ENCODE peak calls at places on chromosomes 13 and 19, in five cellular contexts. One of them, this sample, is unnamed.

GRCh38 chr13:90896022-90896421 is 451.5 kb upstream of the MIR17HG start:
- DNase-seq in NCI-H1694 treated with DMSO at 0.1 percent for 48 hours: no peak
- DNase-seq in stimulated activated CD4-positive, alpha-beta T cell treated with anti-CD3 and anti-CD28 coated beads, Interleukin-12 subunit alpha, Interleukin-12 subunit beta, amount 100 ng/mL, for 4 hours: no peak
- DNase-seq in hypothalamus: no peak
- DNase-seq in NCI-H510A: no peak
- DNase-seq in this sample: no peak

GRCh38 chr13:90205911-90206310 is 1141.6 kb upstream of the MIR17HG start:
- DNase-seq in stimulated activated CD4-positive, alpha-beta T cell treated with anti-CD3 and anti-CD28 coated beads, Interleukin-12 subunit alpha, Interleukin-12 subunit beta, amount 100 ng/mL, for 4 hours: no peak
- DNase-seq in NCI-H510A: no peak
- DNase-seq in NCI-H1694 treated with DMSO at 0.1 percent for 48 hours: no peak
- DNase-seq in hypothalamus: no peak
- DNase-seq in this sample: no peak

GRCh38 chr19:33339750-33340029 is 33.8 kb upstream of the CEBPG start:
- DNase-seq in hypothalamus: no peak
- DNase-seq in NCI-H1694 treated with DMSO at 0.1 percent for 48 hours: no peak
- DNase-seq in stimulated activated CD4-positive, alpha-beta T cell treated with anti-CD3 and anti-CD28 coated beads, Interleukin-12 subunit alpha, Interleukin-12 subunit beta, amount 100 ng/mL, for 4 hours: no peak
- DNase-seq in NCI-H510A: no peak
- DNase-seq in this sample: no peak

GRCh38 chr19:16367269-16367683 is 42.6 kb downstream of the KLF2 start:
- DNase-seq in stimulated activated CD4-positive, alpha-beta T cell treated with anti-CD3 and anti-CD28 coated beads, Interleukin-12 subunit alpha, Interleukin-12 subunit beta, amount 100 ng/mL, for 4 hours: no peak
- DNase-seq in NCI-H510A: no peak
- DNase-seq in NCI-H1694 treated with DMSO at 0.1 percent for 48 hours: no peak
- DNase-seq in hypothalamus: no peak
- DNase-seq in this sample: no peak

GRCh38 chr19:12841094-12841493 is 2.8 kb downstream of the MAST1 start:
- DNase-seq in stimulated activated CD4-positive, alpha-beta T cell treated with anti-CD3 and anti-CD28 coated beads, Interleukin-12 subunit alpha, Interleukin-12 subunit beta, amount 100 ng/mL, for 4 hours: no peak
- DNase-seq in NCI-H1694 treated with DMSO at 0.1 percent for 48 hours: no peak
- DNase-seq in hypothalamus: no peak
- DNase-seq in NCI-H510A: no peak
- DNase-seq in this sample: no peak

GRCh38 chr19:29449371-29449770 is 76.4 kb upstream of the VSTM2B start:
- DNase-seq in hypothalamus: no peak
- DNase-seq in NCI-H510A: no peak
- DNase-seq in stimulated activated CD4-positive, alpha-beta T cell treated with anti-CD3 and anti-CD28 coated beads, Interleukin-12 subunit alpha, Interleukin-12 subunit beta, amount 100 ng/mL, for 4 hours: no peak
- DNase-seq in NCI-H1694 treated with DMSO at 0.1 percent for 48 hours: no peak
- DNase-seq in this sample: no peak

GRCh38 chr19:31436121-31436776 is 87.0 kb upstream of the TSHZ3 start:
- DNase-seq in NCI-H510A: no peak
- DNase-seq in hypothalamus: no peak
- DNase-seq in stimulated activated CD4-positive, alpha-beta T cell treated with anti-CD3 and anti-CD28 coated beads, Interleukin-12 subunit alpha, Interleukin-12 subunit beta, amount 100 ng/mL, for 4 hours: no peak
- DNase-seq in NCI-H1694 treated with DMSO at 0.1 percent for 48 hours: no peak
- DNase-seq in this sample: no peak

GRCh38 chr13:40164137-40164536 is 502.3 kb downstream of the FOXO1 start:
- DNase-seq in stimulated activated CD4-positive, alpha-beta T cell treated with anti-CD3 and anti-CD28 coated beads, Interleukin-12 subunit alpha, Interleukin-12 subunit beta, amount 100 ng/mL, for 4 hours: no peak
- DNase-seq in NCI-H510A: no peak
- DNase-seq in hypothalamus: no peak
- DNase-seq in NCI-H1694 treated with DMSO at 0.1 percent for 48 hours: no peak
- DNase-seq in this sample: no peak

GRCh38 chr13:72221276-72221962 is 354.4 kb upstream of the DACH1 start:
- DNase-seq in stimulated activated CD4-positive, alpha-beta T cell treated with anti-CD3 and anti-CD28 coated beads, Interleukin-12 subunit alpha, Interleukin-12 subunit beta, amount 100 ng/mL, for 4 hours: no peak
- DNase-seq in NCI-H1694 treated with DMSO at 0.1 percent for 48 hours: peak; percentile 10
- DNase-seq in hypothalamus: peak; percentile 0
- DNase-seq in NCI-H510A: no peak
- DNase-seq in this sample: no peak

This sample was measured in activated CD4-positive, CD25-positive, alpha-beta regulatory T cell treated with anti-CD3 and anti-CD28 coated beads, Interleukin-2, amount 50 U/mL, for 72 hours.